ENCODE peak calls at places on chromosomes 5 and 9, in five cellular contexts. V is CD8-positive, alpha-beta memory T cell; Y is IMR-90; I is HT1080; O is GM13977. T is an unnamed sample.

GRCh38 chr9:82890865-82891264 is 172.1 kb downstream of the RASEF start:
- DNase-seq in V (no peak), Y (no peak), I (no peak), O (no peak), T (no peak)

GRCh38 chr5:56543431-56544385 is 271.6 kb upstream of the MAP3K1 start:
- DNase-seq in V (no peak), Y (peak), I (peak), O (no peak), T (no peak)

GRCh38 chr9:6590772-6591384 is 54.7 kb downstream of the GLDC start:
- DNase-seq in V (no peak), Y (no peak), I (no peak), O (no peak), T (no peak)

GRCh38 chr9:5274770-5275169 is 29.7 kb downstream of the RLN2 start:
- DNase-seq in V (no peak), Y (no peak), I (no peak), O (peak), T (no peak)

GRCh38 chr5:74403771-74404170 is 236.8 kb downstream of the ENC1 start:
- DNase-seq in V (no peak), Y (no peak), I (no peak), O (no peak), T (no peak)

GRCh38 chr5:123807177-123807900 is 295.4 kb downstream of the CSNK1G3 start:
- DNase-seq in V (no peak), Y (no peak), I (no peak), O (no peak), T (no peak)

GRCh38 chr9:114484854-114485443 is 20.3 kb downstream of the WHRN start:
- DNase-seq in V (peak), Y (peak), I (peak), O (peak), T (peak)

GRCh38 chr5:36723921-36724320 is 117.5 kb downstream of the SLC1A3 start:
- DNase-seq in V (no peak), Y (no peak), I (no peak), O (peak), T (no peak)

GRCh38 chr5:101288633-101289032 is 385.6 kb upstream of the ST8SIA4 start:
- DNase-seq in V (no peak), Y (no peak), I (no peak), O (no peak), T (no peak)

GRCh38 chr9:136399176-136400037 is 563 bp downstream of the SNAPC4 start:
- DNase-seq in V (peak), Y (no peak), I (no peak), O (peak), T (peak)

GRCh38 chr5:26031481-26031880 is 1006.9 kb downstream of the CDH9 start:
- DNase-seq in V (no peak), Y (no peak), I (no peak), O (no peak), T (no peak)

GRCh38 chr5:40386293-40386692 is 293.4 kb upstream of the PTGER4 start:
- DNase-seq in V (peak), Y (peak), I (peak), O (no peak), T (no peak)

GRCh38 chr5:58871648-58872242 is 288.9 kb downstream of the RAB3C start:
- DNase-seq in V (no peak), Y (peak), I (no peak), O (peak), T (no peak)

GRCh38 chr5:51226420-51226735 is 156.9 kb upstream of the ISL1 start:
- DNase-seq in V (no peak), Y (no peak), I (no peak), O (no peak), T (no peak)

GRCh38 chr9:5052858-5053257 is 67.8 kb downstream of the JAK2 start:
- DNase-seq in V (no peak), Y (peak), I (no peak), O (no peak), T (no peak)

GRCh38 chr9:36132081-36132480 is 4.5 kb upstream of the GLIPR2 start:
- DNase-seq in V (no peak), Y (peak), I (no peak), O (no peak), T (no peak)

GRCh38 chr9:134284741-134285140 is 41.5 kb upstream of the RXRA start:
- DNase-seq in V (no peak), Y (no peak), I (no peak), O (no peak), T (no peak)

GRCh38 chr5:72453260-72453775 is 53.9 kb downstream of the ZNF366 start:
- DNase-seq in V (no peak), Y (no peak), I (no peak), O (no peak), T (no peak)

GRCh38 chr5:138752341-138752950 is 779 bp upstream of the CTNNA1 start:
- DNase-seq in V (no peak), Y (no peak), I (peak), O (no peak), T (no peak)

GRCh38 chr9:3526903-3527652 is 1.3 kb upstream of the RFX3 start:
- DNase-seq in V (peak), Y (peak), I (no peak), O (no peak), T (no peak)

GRCh38 chr5:173866249-173867172 is 21.6 kb upstream of the CPEB4 start:
- DNase-seq in V (no peak), Y (no peak), I (no peak), O (no peak), T (no peak)

GRCh38 chr5:115342593-115343377 is 46.3 kb upstream of the CCDC112 start:
- DNase-seq in V (no peak), Y (no peak), I (no peak), O (no peak), T (no peak)

GRCh38 chr9:33136721-33137120 is 30.4 kb downstream of the B4GALT1 start:
- DNase-seq in V (no peak), Y (no peak), I (no peak), O (no peak), T (no peak)

GRCh38 chr9:127449332-127449966 is 1.8 kb downstream of the RPL12 start:
- DNase-seq in V (no peak), Y (no peak), I (no peak), O (no peak), T (no peak)

GRCh38 chr9:81108821-81109220 is 580.5 kb downstream of the TLE1 start:
- DNase-seq in V (no peak), Y (no peak), I (no peak), O (no peak), T (no peak)

GRCh38 chr5:113166710-113167366 is 190.2 kb downstream of the DCP2 start:
- DNase-seq in V (no peak), Y (peak), I (peak), O (no peak), T (no peak)

GRCh38 chr9:35962126-35962906 is 4.4 kb upstream of the OR2S2 start:
- DNase-seq in V (no peak), Y (peak), I (peak), O (no peak), T (no peak)

GRCh38 chr5:81506900-81507588 is 113.1 kb upstream of the ACOT12 start:
- DNase-seq in V (peak), Y (peak), I (peak), O (peak), T (no peak)

GRCh38 chr9:75995066-75995465 is 104.6 kb downstream of the PCSK5 start:
- DNase-seq in V (no peak), Y (no peak), I (peak), O (no peak), T (no peak)